ENCODE peak calls at places on chromosomes 6 and 20, in nine cellular contexts. E, F, V, Y, B, Q, D, S and A are unnamed samples.

GRCh38 chr20:15061955-15062354 is 724.5 kb upstream of the FLRT3 start:
- DNase-seq in E (no peak), F (no peak), V (no peak), Y (no peak), B (no peak), Q (peak; percentile 76), D (no peak), S (no peak), A (no peak)

GRCh38 chr6:125224236-125224861 is 70.8 kb downstream of the TPD52L1 start:
- DNase-seq in E (no peak), F (no peak), V (no peak), Y (no peak), B (peak; percentile 49), Q (no peak), D (no peak), S (no peak), A (no peak)

GRCh38 chr6:129849456-129849855 is 11.7 kb downstream of the TMEM244 start:
- DNase-seq in E (no peak), F (no peak), V (peak; percentile 86), Y (no peak), B (peak; percentile 74), Q (peak; percentile 98), D (no peak), S (no peak), A (no peak)

GRCh38 chr6:163955131-163955530 is 540.6 kb downstream of the QKI start:
- DNase-seq in E (no peak), F (no peak), V (peak; percentile 70), Y (no peak), B (peak; percentile 97), Q (peak; percentile 2), D (no peak), S (no peak), A (no peak)

GRCh38 chr20:14632906-14633305 is 295.5 kb upstream of the FLRT3 start:
- DNase-seq in E (no peak), F (no peak), V (no peak), Y (no peak), B (no peak), Q (no peak), D (no peak), S (no peak), A (no peak)

GRCh38 chr20:10919549-10920140 is 245.8 kb upstream of the JAG1 start:
- DNase-seq in E (no peak), F (no peak), V (peak; percentile 36), Y (no peak), B (peak; percentile 88), Q (peak; percentile 60), D (no peak), S (no peak), A (no peak)

GRCh38 chr6:146551545-146551944 is 7.9 kb downstream of the RAB32 start:
- DNase-seq in E (no peak), F (no peak), V (peak; percentile 61), Y (no peak), B (no peak), Q (no peak), D (no peak), S (no peak), A (no peak)

GRCh38 chr6:30564114-30564513 is 7.0 kb downstream of the PRR3 start:
- DNase-seq in E (no peak), F (no peak), V (no peak), Y (no peak), B (no peak), Q (no peak), D (no peak), S (no peak), A (no peak)

GRCh38 chr6:107132330-107132954 is 17.1 kb upstream of the BEND3 start:
- DNase-seq in E (no peak), F (no peak), V (peak; percentile 52), Y (peak; percentile 49), B (no peak), Q (peak; percentile 44), D (no peak), S (no peak), A (peak; percentile 57)

GRCh38 chr6:32819729-32820128 is 2.9 kb upstream of the HLA-DOB start:
- DNase-seq in E (no peak), F (no peak), V (peak; percentile 69), Y (no peak), B (peak; percentile 71), Q (peak; percentile 87), D (no peak), S (peak; percentile 37), A (no peak)

GRCh38 chr6:7909323-7910276 is 988 bp downstream of the TXNDC5 start:
- DNase-seq in E (peak; percentile 92), F (peak; percentile 57), V (peak; percentile 31), Y (peak; percentile 61), B (peak; percentile 26), Q (peak; percentile 60), D (peak; percentile 78), S (no peak), A (peak; percentile 58)

GRCh38 chr6:134173007-134173690 is 120.7 kb upstream of the SLC2A12 start:
- DNase-seq in E (no peak), F (no peak), V (peak; percentile 35), Y (no peak), B (no peak), Q (no peak), D (no peak), S (no peak), A (no peak)

GRCh38 chr6:13539572-13539971 is 34.8 kb upstream of the SIRT5 start:
- DNase-seq in E (no peak), F (no peak), V (no peak), Y (no peak), B (no peak), Q (no peak), D (no peak), S (no peak), A (no peak)

GRCh38 chr6:79385333-79385732 is 150.9 kb upstream of the HMGN3 start:
- DNase-seq in E (no peak), F (no peak), V (no peak), Y (no peak), B (no peak), Q (peak; percentile 11), D (no peak), S (no peak), A (no peak)

GRCh38 chr20:19962958-19963357 is 54.2 kb upstream of the NAA20 start:
- DNase-seq in E (no peak), F (no peak), V (no peak), Y (no peak), B (no peak), Q (no peak), D (no peak), S (no peak), A (no peak)

GRCh38 chr6:116036075-116036773 is 24.5 kb downstream of the FRK start:
- DNase-seq in E (no peak), F (no peak), V (no peak), Y (no peak), B (no peak), Q (no peak), D (no peak), S (no peak), A (no peak)

GRCh38 chr6:36028887-36029324 is 1.3 kb downstream of the MAPK14 start:
- DNase-seq in E (peak; percentile 78), F (peak; percentile 75), V (peak; percentile 73), Y (peak; percentile 51), B (peak; percentile 80), Q (peak; percentile 82), D (peak; percentile 22), S (no peak), A (peak; percentile 63)

DNA sequence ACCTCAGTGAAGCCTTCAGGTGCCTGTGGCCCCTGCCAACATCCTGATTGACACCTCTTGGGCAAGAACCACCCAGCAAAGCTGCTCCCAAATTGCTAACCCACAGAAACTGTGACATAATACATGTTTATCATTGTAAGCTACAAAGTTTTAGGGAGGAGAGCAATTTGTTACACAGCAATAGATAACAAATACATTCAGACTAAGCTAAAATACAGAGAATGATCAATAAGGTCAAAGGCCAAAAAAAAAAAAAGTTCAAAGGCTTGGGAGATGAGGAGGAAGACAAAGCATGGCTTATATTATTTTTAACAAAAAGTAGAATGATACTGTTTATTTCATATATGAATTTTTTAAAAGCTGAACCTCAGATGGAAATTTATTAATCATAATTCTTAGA is 105.9 kb downstream of the ID4 start:
- DNase-seq in E (no peak), F (no peak), V (no peak), Y (no peak), B (no peak), Q (no peak), D (no peak), S (no peak), A (no peak)
- TF ChIP-seq CTCF in E (no peak), F (no peak), V (no peak), Y (no peak), B (no peak), Q (no peak), D (no peak), S (no peak), A (no peak)

GRCh38 chr20:46087161-46087560 is 2.6 kb downstream of the NCOA5 start:
- DNase-seq in E (no peak), F (no peak), V (peak; percentile 53), Y (no peak), B (no peak), Q (peak; percentile 7), D (no peak), S (no peak), A (no peak)
- TF ChIP-seq CTCF in E (no peak), F (no peak), V (peak; percentile 55), Y (peak; percentile 14), B (peak; percentile 42), Q (peak; percentile 42), D (peak; percentile 16), S (no peak), A (no peak)

GRCh38 chr6:144809120-144809519 is 524.0 kb downstream of the UTRN start:
- DNase-seq in E (no peak), F (no peak), V (no peak), Y (no peak), B (peak; percentile 21), Q (peak; percentile 4), D (no peak), S (no peak), A (no peak)
- TF ChIP-seq CTCF in E (no peak), F (no peak), V (no peak), Y (no peak), B (no peak), Q (no peak), D (no peak), S (no peak), A (no peak)

DNA sequence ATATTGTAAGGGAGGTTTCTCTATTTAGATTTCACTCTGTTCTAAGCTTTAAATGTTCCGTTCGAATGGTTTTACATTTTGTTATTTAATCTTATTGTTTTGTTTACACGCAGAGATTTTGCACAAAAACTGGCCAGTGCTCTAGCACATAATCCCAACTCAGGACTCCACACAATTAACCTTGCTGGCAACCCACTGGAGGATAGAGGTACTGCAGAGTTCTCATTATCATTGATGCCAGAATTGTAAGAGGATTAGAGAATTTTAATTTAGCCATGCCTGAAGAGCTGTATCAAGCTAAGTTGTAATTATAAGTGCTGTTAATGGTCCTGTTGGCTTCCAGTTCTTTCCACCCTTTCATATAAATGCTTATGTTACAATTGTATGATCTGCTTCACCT is 179.7 kb upstream of the SCGN start:
- DNase-seq in E (no peak), F (no peak), V (peak; percentile 24), Y (no peak), B (no peak), Q (peak; percentile 16), D (no peak), S (no peak), A (no peak)
- TF ChIP-seq CTCF in E (no peak), F (no peak), V (peak; percentile 37), Y (no peak), B (peak; percentile 21), Q (no peak), D (no peak), S (no peak), A (peak; percentile 14)

DNA sequence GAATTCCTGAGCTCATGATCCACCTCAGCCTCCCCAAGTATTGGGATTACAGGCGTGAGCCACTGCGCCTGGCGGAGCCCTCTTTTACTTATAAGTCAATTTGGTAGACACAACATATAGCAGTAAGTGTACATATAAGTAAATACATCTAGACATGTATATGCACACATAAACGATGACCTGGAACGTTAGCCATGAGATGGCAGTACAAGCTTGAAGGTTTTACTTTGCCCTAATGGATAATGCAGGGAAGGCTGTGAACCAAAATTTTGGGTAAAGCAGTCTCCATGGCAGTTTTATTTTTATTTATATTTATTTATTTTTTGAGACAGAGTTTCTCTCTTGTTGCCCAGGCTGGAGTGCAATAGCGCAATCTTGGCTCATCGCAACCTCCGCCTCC is 2.4 kb upstream of the GNMT start:
- DNase-seq in E (no peak), F (no peak), V (peak; percentile 20), Y (no peak), B (no peak), Q (no peak), D (no peak), S (no peak), A (no peak)
- TF ChIP-seq CTCF in E (no peak), F (no peak), V (no peak), Y (no peak), B (no peak), Q (no peak), D (no peak), S (no peak), A (no peak)